ENCODE peak calls at places on chromosomes 12 and 14, in six cellular contexts. A, P, Z, X, U and T are unnamed samples.

GRCh38 chr14:87934185-87934584 is 58.8 kb downstream of the GALC start:
- DNase-seq in A (no peak), P (peak), Z (no peak), X (no peak), U (no peak), T (no peak)

GRCh38 chr12:32987526-32987925 is 90.9 kb upstream of the PKP2 start:
- DNase-seq in A (no peak), P (no peak), Z (no peak), X (no peak), U (no peak), T (no peak)

GRCh38 chr12:61355105-61355504 is 905.1 kb upstream of the USP15 start:
- DNase-seq in A (no peak), P (no peak), Z (no peak), X (no peak), U (no peak), T (no peak)

GRCh38 chr12:114733919-114734318 is 49.9 kb upstream of the TBX3 start:
- DNase-seq in A (no peak), P (no peak), Z (no peak), X (no peak), U (no peak), T (no peak)

GRCh38 chr12:11652351-11653040 is 3.0 kb downstream of the ETV6 start:
- DNase-seq in A (peak), P (peak), Z (no peak), X (no peak), U (peak), T (no peak)

GRCh38 chr14:57389646-57390036 is 745 bp upstream of the NAA30 start:
- DNase-seq in A (peak), P (no peak), Z (no peak), X (no peak), U (peak), T (no peak)

GRCh38 chr14:65631040-65631439 is 218.5 kb downstream of the FUT8 start:
- DNase-seq in A (peak), P (no peak), Z (no peak), X (no peak), U (no peak), T (no peak)

GRCh38 chr14:99751539-99752485 is 41.4 kb upstream of the EML1 start:
- DNase-seq in A (no peak), P (peak), Z (no peak), X (no peak), U (no peak), T (no peak)

GRCh38 chr12:124125472-124125871 is 152.5 kb downstream of the ZNF664 start:
- DNase-seq in A (peak), P (no peak), Z (no peak), X (no peak), U (no peak), T (no peak)

GRCh38 chr14:87805315-87805723 is 187.7 kb downstream of the GALC start:
- DNase-seq in A (no peak), P (no peak), Z (peak), X (peak), U (peak), T (peak)

GRCh38 chr14:92922883-92923743 is at the start of gene CHGA:
- DNase-seq in A (no peak), P (peak), Z (peak), X (peak), U (peak), T (peak)

GRCh38 chr14:51095854-51096823 is 1.2 kb upstream of the TRIM9 start:
- DNase-seq in A (no peak), P (peak), Z (peak), X (no peak), U (no peak), T (peak)

GRCh38 chr14:90406384-90406798 is 9.6 kb downstream of the CALM1 start:
- DNase-seq in A (no peak), P (no peak), Z (no peak), X (no peak), U (no peak), T (no peak)

GRCh38 chr12:47900480-47901129 is 4.2 kb downstream of the VDR start:
- DNase-seq in A (no peak), P (no peak), Z (no peak), X (peak), U (no peak), T (no peak)

GRCh38 chr14:95255487-95255886 is 64.2 kb downstream of the CLMN start:
- DNase-seq in A (no peak), P (peak), Z (peak), X (no peak), U (peak), T (peak)

GRCh38 chr12:109714141-109714912 is 702 bp downstream of the FAM222A start:
- DNase-seq in A (no peak), P (peak), Z (peak), X (peak), U (peak), T (peak)

GRCh38 chr14:61472801-61473376 is 151.5 kb downstream of the PRKCH start:
- DNase-seq in A (no peak), P (peak), Z (no peak), X (no peak), U (no peak), T (no peak)

GRCh38 chr12:125110641-125111360 is 45.6 kb downstream of the AACS start:
- DNase-seq in A (no peak), P (peak), Z (no peak), X (no peak), U (no peak), T (no peak)

GRCh38 chr12:117045998-117046374 is 53.2 kb downstream of the TESC start:
- DNase-seq in A (no peak), P (no peak), Z (no peak), X (peak), U (peak), T (no peak)

GRCh38 chr12:3275171-3276041 is 198.2 kb downstream of the TSPAN9 start:
- DNase-seq in A (no peak), P (peak), Z (peak), X (peak), U (peak), T (peak)

GRCh38 chr12:96311191-96311590 is 89.0 kb downstream of the CDK17 start:
- DNase-seq in A (no peak), P (no peak), Z (no peak), X (no peak), U (no peak), T (no peak)

GRCh38 chr14:100872241-100872640 is 31.3 kb downstream of the RTL1 start:
- DNase-seq in A (no peak), P (peak), Z (no peak), X (no peak), U (no peak), T (no peak)

GRCh38 chr12:112179936-112180335 is 54.6 kb downstream of the TRAFD1 start:
- DNase-seq in A (no peak), P (no peak), Z (no peak), X (no peak), U (no peak), T (no peak)

GRCh38 chr12:40054554-40055226 is 51.2 kb downstream of the SLC2A13 start:
- DNase-seq in A (no peak), P (peak), Z (peak), X (no peak), U (no peak), T (no peak)

GRCh38 chr12:65152586-65152985 is 16.8 kb upstream of the LEMD3 start:
- DNase-seq in A (no peak), P (no peak), Z (no peak), X (no peak), U (no peak), T (no peak)

GRCh38 chr14:95533391-95533821 is 1.4 kb upstream of the GLRX5 start:
- DNase-seq in A (no peak), P (peak), Z (no peak), X (peak), U (peak), T (no peak)

GRCh38 chr12:55955800-55956508 is 9.9 kb downstream of the PMEL start:
- DNase-seq in A (no peak), P (peak), Z (peak), X (peak), U (peak), T (no peak)

GRCh38 chr12:72286526-72286925 is 14.4 kb downstream of the TRHDE start:
- DNase-seq in A (no peak), P (no peak), Z (no peak), X (no peak), U (no peak), T (no peak)
- TF ChIP-seq BHLHE40 in A (no peak), P (no peak), Z (no peak), X (no peak), U (no peak), T (no peak)

GRCh38 chr14:74609721-74610120 is 2.3 kb downstream of the LTBP2 start:
- DNase-seq in A (no peak), P (peak), Z (no peak), X (no peak), U (no peak), T (no peak)

GRCh38 chr14:74611672-74612345 is at the start of gene LTBP2:
- DNase-seq in A (no peak), P (peak), Z (no peak), X (no peak), U (no peak), T (no peak)

GRCh38 chr14:74608959-74609611 is 3.0 kb downstream of the LTBP2 start:
- DNase-seq in A (peak), P (peak), Z (peak), X (peak), U (peak), T (peak)

GRCh38 chr14:74610866-74611671 is 968 bp downstream of the LTBP2 start:
- DNase-seq in A (no peak), P (peak), Z (no peak), X (no peak), U (no peak), T (no peak)

GRCh38 chr14:74610199-74610865 is 1.7 kb downstream of the LTBP2 start:
- DNase-seq in A (no peak), P (no peak), Z (no peak), X (no peak), U (no peak), T (no peak)
- TF ChIP-seq BHLHE40 in A (no peak), P (no peak), Z (no peak), X (no peak), U (no peak), T (no peak)

GRCh38 chr14:85766295-85766694 is 236.4 kb downstream of the FLRT2 start:
- DNase-seq in A (no peak), P (no peak), Z (no peak), X (no peak), U (no peak), T (no peak)

GRCh38 chr14:85764809-85765208 is 234.9 kb downstream of the FLRT2 start:
- DNase-seq in A (no peak), P (no peak), Z (no peak), X (no peak), U (no peak), T (no peak)

DNA sequence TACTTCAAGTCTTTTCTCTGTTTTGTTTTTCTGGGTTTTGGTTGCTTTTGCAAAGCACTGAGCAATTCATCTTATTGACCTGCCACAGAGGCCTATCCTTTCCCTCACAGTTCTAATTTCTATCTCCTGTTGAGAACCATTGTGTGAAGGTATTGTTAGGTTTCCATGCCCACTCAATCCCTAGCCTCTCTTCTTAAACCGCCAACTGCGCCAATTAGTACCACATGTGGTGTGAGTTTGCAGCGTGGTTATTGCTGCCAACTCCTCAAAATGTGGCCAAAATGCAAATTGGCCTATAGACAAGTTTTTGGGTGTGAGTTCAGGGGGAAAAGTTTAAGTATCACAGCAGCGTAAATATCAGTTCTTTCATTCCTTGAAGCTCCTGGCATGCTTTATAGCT is 232.6 kb downstream of the FLRT2 start:
- DNase-seq in A (no peak), P (no peak), Z (no peak), X (no peak), U (no peak), T (no peak)
- TF ChIP-seq BHLHE40 in A (no peak), P (no peak), Z (no peak), X (no peak), U (no peak), T (no peak)

DNA sequence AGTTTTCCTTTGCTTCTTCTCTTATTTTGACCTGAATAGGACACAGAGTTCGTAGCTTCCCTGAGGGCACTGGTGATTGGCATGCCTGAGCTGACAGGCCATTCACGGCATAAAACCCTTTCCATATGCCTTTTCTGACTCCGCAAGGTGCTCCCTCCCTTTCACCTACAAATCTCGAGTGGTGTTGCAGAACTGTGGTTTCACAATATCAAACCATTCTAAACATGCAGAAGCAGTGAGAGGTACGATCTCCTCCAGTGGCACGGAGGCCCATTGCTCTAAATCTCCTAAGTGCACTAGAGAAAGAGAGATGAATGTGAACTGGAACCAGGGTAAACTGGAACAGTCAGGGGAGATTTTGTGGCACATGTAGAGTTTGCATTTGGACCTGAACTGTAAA is 23.9 kb downstream of the CLSTN3 start:
- DNase-seq in A (no peak), P (no peak), Z (no peak), X (no peak), U (no peak), T (no peak)
- TF ChIP-seq BHLHE40 in A (no peak), P (no peak), Z (no peak), X (no peak), U (no peak), T (no peak)

GRCh38 chr12:93441111-93441616 is 583 bp downstream of the UBE2N start:
- DNase-seq in A (no peak), P (peak), Z (peak), X (no peak), U (peak), T (peak)
- TF ChIP-seq BHLHE40 in A (no peak), P (no peak), Z (no peak), X (no peak), U (no peak), T (no peak)

GRCh38 chr12:98416845-98417244 is 98.5 kb upstream of the TMPO start:
- DNase-seq in A (no peak), P (peak), Z (peak), X (no peak), U (peak), T (no peak)
- TF ChIP-seq BHLHE40 in A (no peak), P (no peak), Z (no peak), X (no peak), U (no peak), T (no peak)